ENCODE peak calls at places on chromosomes 6 and 20, in four cellular contexts. S is colonic mucosa, D is lower leg skin, W is suprapubic skin. Z is an unnamed sample.
A peak's percentile ranks its signal among the peaks of the same experiment; 100 is the strongest.

GRCh38 chr6:5138995-5139827 is 54.1 kb downstream of the PPP1R3G start:
- DNase-seq in S (no peak), D (no peak), W (no peak), Z (no peak)

GRCh38 chr6:142009647-142010046 is 123.1 kb upstream of the GJE1 start:
- DNase-seq in S (no peak), D (no peak), W (no peak), Z (no peak)

GRCh38 chr6:70738028-70738427 is 70.3 kb downstream of the SMAP1 start:
- DNase-seq in S (no peak), D (no peak), W (no peak), Z (no peak)

GRCh38 chr6:136613477-136613876 is 63.3 kb upstream of the MAP7 start:
- DNase-seq in S (no peak), D (no peak), W (no peak), Z (no peak)

GRCh38 chr6:75291744-75292143 is 7.2 kb upstream of the TMEM30A start:
- DNase-seq in S (no peak), D (no peak), W (no peak), Z (no peak)

GRCh38 chr20:37640600-37641561 is 52.9 kb upstream of the CTNNBL1 start:
- DNase-seq in S (no peak), D (no peak), W (no peak), Z (no peak)

GRCh38 chr6:99867026-99867425 is 127.0 kb downstream of the MCHR2 start:
- DNase-seq in S (no peak), D (no peak), W (no peak), Z (no peak)

GRCh38 chr6:63792846-63793245 is 157.2 kb downstream of the PHF3 start:
- DNase-seq in S (no peak), D (no peak), W (no peak), Z (no peak)

GRCh38 chr6:139433647-139434419 is 59.4 kb upstream of the CITED2 start:
- DNase-seq in S (peak; percentile 31), D (no peak), W (no peak), Z (no peak)

DNA sequence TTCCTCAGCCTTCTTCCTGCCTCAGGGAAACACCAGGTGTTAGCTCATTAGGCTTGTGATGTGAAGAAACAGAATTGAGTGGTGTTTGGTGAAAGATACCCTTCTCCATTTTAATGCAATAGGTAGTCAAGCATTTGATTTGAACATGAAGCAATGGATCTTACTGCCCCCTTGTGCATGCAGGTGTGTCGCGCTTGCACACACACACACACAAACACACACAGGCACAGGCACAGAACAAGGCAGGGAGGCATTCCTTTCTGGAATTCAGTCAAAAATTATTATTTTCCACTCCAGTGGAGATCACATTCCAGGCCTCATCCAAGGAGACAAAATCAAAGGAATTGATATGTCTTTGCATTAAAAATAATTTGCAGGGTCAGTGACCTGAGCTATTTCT is 667.0 kb upstream of the MARCKS start:
- DNase-seq in S (no peak), D (no peak), W (no peak), Z (peak; percentile 10)
- TF ChIP-seq CTCF in S (no peak), D (no peak), W (no peak), Z (no peak)

DNA sequence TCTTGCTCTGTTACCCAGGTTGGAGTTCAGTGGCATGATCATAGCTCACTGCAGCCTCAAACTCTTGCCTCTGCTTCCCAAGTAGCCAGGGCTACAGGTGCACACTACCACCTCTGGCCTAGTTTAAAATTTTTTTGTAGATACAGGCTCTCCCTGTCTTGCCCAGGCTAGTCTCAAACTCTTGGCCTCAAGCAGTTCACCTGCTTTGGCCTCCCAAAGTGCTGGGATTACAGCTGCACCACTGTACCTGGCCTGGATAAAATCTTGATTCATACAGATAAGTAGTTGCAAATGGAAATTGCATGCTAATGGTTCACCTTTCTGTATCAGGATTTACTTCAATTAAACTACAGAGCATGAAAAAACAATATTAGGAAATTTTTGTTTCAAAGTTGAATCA is 4.2 kb downstream of the CD2AP start:
- DNase-seq in S (no peak), D (no peak), W (no peak), Z (no peak)
- H3K4me3 ChIP-seq in S (no peak overlapping the region), D (no peak overlapping the region), W (no peak overlapping the region), Z (no peak overlapping the region)

GRCh38 chr6:55543633-55544309 is 35.2 kb downstream of the HMGCLL1 start:
- DNase-seq in S (no peak), D (no peak), W (no peak), Z (no peak)
- TF ChIP-seq CTCF in S (no peak), D (no peak), W (no peak), Z (no peak)

GRCh38 chr6:80872951-80873308 is 766.5 kb downstream of the BCKDHB start:
- DNase-seq in S (no peak), D (no peak), W (no peak), Z (no peak)
- H3K4me3 ChIP-seq in S (no peak overlapping the region), D (no peak overlapping the region), W (no peak overlapping the region), Z (no peak overlapping the region)

GRCh38 chr6:117165921-117166499 is 99.3 kb upstream of the VGLL2 start:
- DNase-seq in S (no peak), D (no peak), W (no peak), Z (no peak)

GRCh38 chr6:117168296-117169059 is 96.9 kb upstream of the VGLL2 start:
- DNase-seq in S (no peak), D (no peak), W (no peak), Z (no peak)

GRCh38 chr6:117169060-117169635 is 96.2 kb upstream of the VGLL2 start:
- DNase-seq in S (no peak), D (no peak), W (no peak), Z (no peak)

GRCh38 chr6:117169781-117170281 is 95.5 kb upstream of the VGLL2 start:
- DNase-seq in S (no peak), D (no peak), W (no peak), Z (no peak)

GRCh38 chr6:117167520-117168271 is 97.7 kb upstream of the VGLL2 start:
- DNase-seq in S (no peak), D (no peak), W (no peak), Z (no peak)
- TF ChIP-seq CTCF in S (no peak), D (no peak), W (no peak), Z (no peak)

DNA sequence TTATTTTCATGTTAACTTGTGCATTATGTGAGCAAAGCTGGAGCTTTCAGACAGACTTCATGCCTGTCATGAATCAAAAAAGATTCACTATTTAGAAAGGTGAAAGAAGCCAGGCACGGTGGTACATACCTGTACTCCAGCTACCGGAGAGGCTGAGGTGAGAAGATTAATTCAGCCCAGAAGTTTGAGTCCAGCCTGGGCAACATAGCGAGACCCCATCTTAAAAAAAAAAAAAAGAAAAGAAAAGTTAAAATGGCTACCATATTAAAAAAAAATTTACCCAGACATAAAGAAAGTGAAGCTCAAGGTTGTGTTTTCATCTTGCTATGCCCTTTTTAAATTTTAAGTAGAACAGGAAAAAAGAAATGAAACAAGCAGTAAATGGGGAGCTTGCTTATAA is 889 bp downstream of the CASS4 start:
- DNase-seq in S (no peak), D (no peak), W (no peak), Z (no peak)
- H3K4me3 ChIP-seq in S (no peak overlapping the region), D (no peak overlapping the region), W (peak overlapping the region; percentile 32), Z (no peak overlapping the region)

GRCh38 chr6:41073968-41074691 is 1.4 kb downstream of the NFYA start:
- DNase-seq in S (no peak), D (no peak), W (no peak), Z (peak; percentile 38)

GRCh38 chr6:41072836-41073202 is at the start of gene NFYA:
- DNase-seq in S (no peak), D (no peak), W (no peak), Z (no peak)

GRCh38 chr6:41071923-41072835 is at the start of gene OARD1:
- DNase-seq in S (peak; percentile 100), D (peak; percentile 99), W (peak; percentile 100), Z (peak; percentile 99)

GRCh38 chr6:41074692-41075436 is 2.1 kb downstream of the NFYA start:
- DNase-seq in S (no peak), D (no peak), W (no peak), Z (no peak)

GRCh38 chr6:41073203-41073967 is 611 bp downstream of the NFYA start:
- DNase-seq in S (peak; percentile 91), D (peak; percentile 83), W (peak; percentile 92), Z (peak; percentile 90)
- TF ChIP-seq CTCF in S (peak; percentile 17), D (no peak), W (peak; percentile 27), Z (peak; percentile 22)

DNA sequence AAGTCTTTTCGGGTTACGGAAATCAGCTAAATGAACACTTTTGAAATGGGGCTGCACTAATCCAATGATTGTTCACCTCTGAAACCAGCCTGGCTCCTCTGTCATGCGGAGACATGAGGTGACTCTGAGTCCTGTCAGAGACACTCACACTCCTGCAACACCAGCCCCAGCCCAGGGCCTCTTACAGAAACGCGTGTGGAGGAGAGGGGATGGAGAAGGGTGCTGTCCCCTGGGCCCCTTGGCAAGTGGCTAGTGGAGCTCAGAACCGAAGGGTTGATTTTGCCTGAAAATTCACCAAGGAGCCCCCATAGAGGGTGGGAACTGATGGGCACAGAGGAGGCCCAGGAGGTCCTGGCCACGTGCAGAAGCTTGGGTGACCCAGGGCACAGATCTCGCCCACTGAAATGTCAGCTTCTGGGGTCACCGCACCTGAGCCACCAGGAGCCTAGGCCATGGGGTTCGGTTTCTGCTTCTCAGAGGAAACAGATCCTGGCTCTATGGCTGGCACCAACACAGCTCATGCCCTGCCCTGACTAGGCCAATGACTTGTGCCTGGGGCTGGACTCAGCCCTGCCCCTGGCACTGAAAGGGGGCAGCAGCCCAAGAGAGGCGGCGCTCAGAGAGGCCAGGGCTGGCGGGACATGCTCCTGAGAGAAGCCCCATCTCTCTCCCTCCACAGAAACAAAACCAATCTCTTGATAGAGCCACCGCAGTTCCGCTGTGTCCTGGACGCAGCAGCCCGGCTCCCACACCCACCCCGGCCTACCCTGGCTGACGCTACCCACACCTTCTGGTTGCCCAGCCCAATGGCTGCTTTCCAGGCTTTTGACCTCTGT is 144.7 kb downstream of the ERMARD start:
- DNase-seq in S (peak; percentile 5), D (no peak), W (no peak), Z (no peak)
- H3K4me3 ChIP-seq in S (no peak overlapping the region), D (no peak overlapping the region), W (no peak overlapping the region), Z (no peak overlapping the region)

DNA sequence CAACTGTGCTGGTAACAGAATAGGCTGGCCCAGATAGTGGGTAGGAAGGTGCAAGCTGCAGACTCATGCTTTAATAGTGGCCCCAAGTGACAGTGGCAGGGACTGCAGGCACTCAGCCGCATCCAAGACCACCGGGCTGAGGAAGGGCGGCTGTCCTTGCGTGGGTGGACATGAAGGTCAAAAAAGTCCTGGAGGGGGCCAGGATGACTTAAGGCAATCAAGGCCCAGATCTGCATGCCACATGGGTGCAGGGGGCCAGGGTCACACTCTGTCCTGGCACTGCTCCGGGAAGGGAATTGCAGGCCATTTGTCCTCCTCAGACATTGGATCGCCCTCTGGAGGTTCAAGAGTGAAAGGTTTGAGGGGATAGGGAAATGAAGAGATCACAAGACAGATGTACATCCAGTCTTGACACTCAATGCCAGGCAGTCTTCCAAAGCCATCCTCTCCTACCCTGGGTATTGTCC is 10.4 kb upstream of the VNN2 start:
- DNase-seq in S (peak; percentile 56), D (no peak), W (no peak), Z (peak; percentile 72)
- TF ChIP-seq CTCF in S (peak; percentile 48), D (no peak), W (no peak), Z (peak; percentile 58)

Z was measured in GM12865.